ENCODE peak calls at places on chromosomes 5 and 9, in eight cellular contexts. S is spleen, O is K562, B is adrenal gland, U is left lung, T is MM.1S, J is psoas muscle, P is keratinocyte. N is an unnamed sample.

GRCh38 chr9:109856785-109857184 is 76.8 kb downstream of the PALM2AKAP2 start:
- DNase-seq in S (no peak), O (peak; percentile 17), B (peak; percentile 39), U (no peak), T (no peak), J (peak; percentile 53), P (no peak), N (no peak)

GRCh38 chr5:9716838-9717281 is 86.7 kb upstream of the TAS2R1 start:
- DNase-seq in S (no peak), O (no peak), B (no peak), U (no peak), T (no peak), J (no peak), P (no peak), N (no peak)

GRCh38 chr9:16058131-16058549 is 505.3 kb downstream of the CCDC171 start:
- DNase-seq in S (no peak), O (no peak), B (no peak), U (no peak), T (no peak), J (no peak), P (peak; percentile 15), N (no peak)

GRCh38 chr5:33984671-33985124 is at the start of gene SLC45A2:
- DNase-seq in S (no peak), O (no peak), B (no peak), U (no peak), T (no peak), J (no peak), P (no peak), N (peak; percentile 51)

GRCh38 chr5:175572922-175573321 is 84.9 kb upstream of the HRH2 start:
- DNase-seq in S (no peak), O (no peak), B (no peak), U (no peak), T (no peak), J (no peak), P (no peak), N (no peak)

GRCh38 chr9:87530716-87531115 is 33.0 kb downstream of the DAPK1 start:
- DNase-seq in S (no peak), O (no peak), B (no peak), U (no peak), T (no peak), J (no peak), P (no peak), N (no peak)

GRCh38 chr5:177402271-177403043 is 2.0 kb upstream of the PFN3 start:
- DNase-seq in S (peak; percentile 87), O (no peak), B (peak; percentile 62), U (peak; percentile 69), T (no peak), J (peak; percentile 30), P (peak; percentile 44), N (peak; percentile 91)

GRCh38 chr9:135825435-135826187 is 81.7 kb downstream of the CAMSAP1 start:
- DNase-seq in S (no peak), O (no peak), B (no peak), U (no peak), T (no peak), J (no peak), P (no peak), N (no peak)

GRCh38 chr5:175698401-175699115 is 40.7 kb downstream of the HRH2 start:
- DNase-seq in S (peak; percentile 50), O (no peak), B (no peak), U (no peak), T (no peak), J (no peak), P (no peak), N (no peak)

GRCh38 chr9:95097279-95097678 is 220.2 kb downstream of the FANCC start:
- DNase-seq in S (no peak), O (no peak), B (no peak), U (no peak), T (no peak), J (no peak), P (no peak), N (no peak)
- H3K4me1 ChIP-seq in S (peaks cover 8% of the 10 kb centered on the region), O (peaks cover 16% of the 10 kb centered on the region), B (peaks cover 24% of the 10 kb centered on the region), U (peaks cover 9% of the 10 kb centered on the region), T (no peaks in the 10 kb centered on the region), J (peaks cover 59% of the 10 kb centered on the region), P (peaks cover 38% of the 10 kb centered on the region), N (peaks cover 23% of the 10 kb centered on the region)

GRCh38 chr9:113593682-113594281 is 130.3 kb downstream of the RGS3 start:
- DNase-seq in S (peak; percentile 88), O (peak; percentile 78), B (peak; percentile 98), U (peak; percentile 89), T (no peak), J (peak; percentile 91), P (peak; percentile 81), N (peak; percentile 65)
- TF ChIP-seq CTCF in S (no peak), O (no peak), B (no peak), U (no peak), T (no peak), J (no peak), P (no peak), N (no peak)

GRCh38 chr9:137273616-137274320 is 3.8 kb upstream of the TOR4A start:
- DNase-seq in S (peak; percentile 70), O (peak; percentile 59), B (no peak), U (no peak), T (no peak), J (peak; percentile 11), P (no peak), N (peak; percentile 35)

GRCh38 chr9:137271696-137272076 is 5.8 kb upstream of the TOR4A start:
- DNase-seq in S (peak; percentile 64), O (peak; percentile 17), B (no peak), U (no peak), T (no peak), J (no peak), P (no peak), N (no peak)

GRCh38 chr9:137270929-137271695 is 6.4 kb upstream of the TOR4A start:
- DNase-seq in S (peak; percentile 76), O (no peak), B (no peak), U (no peak), T (no peak), J (no peak), P (no peak), N (no peak)

GRCh38 chr9:137272241-137273094 is 5.1 kb upstream of the TOR4A start:
- DNase-seq in S (peak; percentile 73), O (no peak), B (no peak), U (no peak), T (no peak), J (peak; percentile 11), P (no peak), N (peak; percentile 33)

GRCh38 chr9:137273095-137273490 is 4.4 kb upstream of the TOR4A start:
- DNase-seq in S (no peak), O (peak; percentile 37), B (no peak), U (no peak), T (no peak), J (no peak), P (no peak), N (no peak)
- H3K36me3 ChIP-seq in S (peaks cover 17% of the 10 kb centered on the region), O (peaks cover 53% of the 10 kb centered on the region), B (peaks cover 21% of the 10 kb centered on the region), U (peaks cover 41% of the 10 kb centered on the region), T (no peaks in the 10 kb centered on the region), J (peaks cover 2% of the 10 kb centered on the region), P (peaks cover 15% of the 10 kb centered on the region), N (peaks cover 1% of the 10 kb centered on the region)

DNA sequence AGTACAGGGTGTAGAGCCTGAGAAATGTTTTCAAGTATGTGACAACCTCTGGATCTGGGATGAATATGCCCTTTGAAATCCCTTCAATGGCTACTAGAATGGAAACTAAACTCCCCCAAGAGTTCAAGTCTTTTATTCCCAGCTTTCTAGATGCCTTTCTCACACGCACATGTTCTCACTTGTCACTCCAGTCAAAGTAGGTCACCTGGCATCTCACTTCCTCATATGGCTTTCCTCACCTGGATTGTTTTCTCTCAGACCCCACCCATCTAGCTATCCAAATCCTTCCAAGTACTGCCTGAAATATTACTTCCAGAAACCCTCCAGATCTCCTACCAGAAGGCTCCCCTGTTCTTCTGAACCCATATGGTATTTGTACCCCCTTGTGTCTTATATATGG is 615.4 kb upstream of the KLF4 start:
- DNase-seq in S (no peak), O (no peak), B (no peak), U (no peak), T (no peak), J (no peak), P (no peak), N (no peak)
- H3K4me1 ChIP-seq in S (no peaks in the 10 kb centered on the region), O (peaks cover 3% of the 10 kb centered on the region), B (no peaks in the 10 kb centered on the region), U (no peaks in the 10 kb centered on the region), T (no peaks in the 10 kb centered on the region), J (no peaks in the 10 kb centered on the region), P (peaks cover 19% of the 10 kb centered on the region), N (peaks cover 16% of the 10 kb centered on the region)

DNA sequence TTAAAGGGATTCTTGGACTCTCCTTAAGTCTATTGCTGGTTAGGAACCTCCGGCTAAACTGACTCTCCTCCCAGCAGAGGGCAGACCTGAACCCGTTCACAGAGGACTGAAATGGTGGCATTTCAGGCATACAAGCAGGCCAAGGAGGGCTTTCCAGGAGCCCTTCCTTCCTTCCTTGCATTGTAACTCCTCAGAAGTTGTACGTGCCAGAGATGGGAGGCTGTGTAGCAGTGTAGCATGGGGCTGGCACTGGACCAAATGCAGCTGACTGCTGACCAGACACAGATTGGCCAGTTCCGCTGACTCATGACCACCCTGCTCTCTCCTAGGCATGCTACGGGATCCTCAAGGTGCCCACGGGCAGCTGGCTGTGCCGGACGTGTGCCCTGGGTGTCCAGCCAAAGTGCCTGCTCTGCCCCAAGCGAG is 36.4 kb downstream of the JADE2 start:
- DNase-seq in S (no peak), O (peak; percentile 32), B (peak; percentile 97), U (no peak), T (no peak), J (peak; percentile 63), P (no peak), N (no peak)
- TF ChIP-seq CTCF in S (no peak), O (peak; percentile 55), B (peak; percentile 38), U (peak; percentile 17), T (peak; percentile 22), J (peak; percentile 42), P (no peak), N (no peak)

DNA sequence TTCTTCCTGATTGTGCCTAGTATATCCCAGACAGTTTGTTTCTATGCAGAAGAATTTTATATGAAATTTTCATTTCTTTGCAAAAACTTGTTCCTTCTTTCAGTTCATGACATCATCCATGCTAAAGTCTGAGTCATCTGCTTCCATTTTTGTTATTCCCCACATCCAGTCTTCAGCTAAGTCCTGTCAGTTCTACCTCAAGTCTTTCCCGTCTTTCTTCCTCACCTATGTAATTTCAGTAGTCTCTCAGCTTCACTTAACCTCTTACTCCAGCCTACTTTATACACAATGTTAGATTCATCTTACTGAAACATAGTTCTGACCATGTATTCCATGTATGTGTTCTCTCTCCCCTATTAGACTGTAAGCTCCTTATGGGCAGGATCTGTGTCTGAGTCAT is 39.2 kb downstream of the G3BP1 start:
- DNase-seq in S (no peak), O (no peak), B (no peak), U (no peak), T (no peak), J (no peak), P (no peak), N (no peak)
- H3K36me3 ChIP-seq in S (peaks cover 20% of the 10 kb centered on the region), O (peaks cover 99% of the 10 kb centered on the region), B (peaks cover 18% of the 10 kb centered on the region), U (peaks cover 65% of the 10 kb centered on the region), T (peaks cover 13% of the 10 kb centered on the region), J (no peaks in the 10 kb centered on the region), P (peaks cover 23% of the 10 kb centered on the region), N (peaks cover 8% of the 10 kb centered on the region)

GRCh38 chr5:141510160-141510559 is 21.3 kb downstream of the PCDHGC5 start:
- DNase-seq in S (no peak), O (no peak), B (no peak), U (no peak), T (no peak), J (no peak), P (no peak), N (no peak)
- H3K4me1 ChIP-seq in S (peaks cover 62% of the 10 kb centered on the region), O (peaks cover 17% of the 10 kb centered on the region), B (peaks cover 46% of the 10 kb centered on the region), U (peaks cover 24% of the 10 kb centered on the region), T (peaks cover 59% of the 10 kb centered on the region), J (peaks cover 51% of the 10 kb centered on the region), P (peaks cover 38% of the 10 kb centered on the region), N (no peaks in the 10 kb centered on the region)

GRCh38 chr5:64347308-64347707 is 158.5 kb upstream of the RGS7BP start:
- DNase-seq in S (no peak), O (no peak), B (peak; percentile 20), U (no peak), T (no peak), J (no peak), P (no peak), N (no peak)
- TF ChIP-seq CTCF in S (no peak), O (no peak), B (peak; percentile 30), U (no peak), T (no peak), J (no peak), P (no peak), N (peak; percentile 8)